ENCODE peak calls at places on chromosome 2, in eight cellular contexts. C, R, J, L, X, K, F and Q are unnamed samples.

GRCh38 chr2:25036221-25036559 is 5.7 kb upstream of the EFR3B start:
- DNase-seq in K (no peak), L (no peak), X (no peak), C (no peak), F (no peak), J (peak; percentile 24), R (no peak), Q (no peak)

GRCh38 chr2:28364611-28365010 is 28.0 kb upstream of the FOSL2 start:
- DNase-seq in X (no peak), J (no peak), K (no peak), L (no peak), F (no peak), C (no peak), R (no peak), Q (no peak)

GRCh38 chr2:142974288-142975024 is 97.0 kb downstream of the KYNU start:
- DNase-seq in J (no peak), C (peak; percentile 43), R (no peak), F (no peak), L (no peak), X (no peak), K (no peak), Q (no peak)

GRCh38 chr2:101150306-101151140 is 659 bp downstream of the TBC1D8 start:
- DNase-seq in F (peak; percentile 43), J (peak; percentile 66), K (no peak), C (peak; percentile 32), L (peak; percentile 54), X (peak; percentile 18), R (peak; percentile 72), Q (no peak)

GRCh38 chr2:129087133-129087813 is 768.6 kb upstream of the HS6ST1 start:
- DNase-seq in L (no peak), F (no peak), C (peak; percentile 17), R (no peak), X (no peak), K (no peak), J (no peak), Q (no peak)

GRCh38 chr2:121815216-121815615 is 59.8 kb downstream of the TSN start:
- DNase-seq in X (no peak), R (no peak), J (no peak), K (no peak), L (no peak), C (no peak), F (no peak), Q (no peak)

GRCh38 chr2:145751634-145752033 is 1231.7 kb upstream of the ZEB2 start:
- DNase-seq in F (no peak), J (no peak), L (peak; percentile 19), R (no peak), X (no peak), K (no peak), C (peak; percentile 80), Q (no peak)

GRCh38 chr2:239660390-239661228 is 259.8 kb upstream of the HDAC4 start:
- DNase-seq in L (no peak), R (peak; percentile 15), J (no peak), X (no peak), C (no peak), F (no peak), K (no peak), Q (no peak)

GRCh38 chr2:161123531-161124030 is 36.6 kb upstream of the TANK start:
- DNase-seq in R (no peak), C (no peak), L (no peak), X (no peak), J (no peak), F (peak; percentile 54), K (no peak), Q (no peak)

GRCh38 chr2:198441876-198442275 is 637.5 kb downstream of the PLCL1 start:
- DNase-seq in J (no peak), X (no peak), F (no peak), K (no peak), C (no peak), R (no peak), L (no peak), Q (no peak)

GRCh38 chr2:158539176-158539895 is 82.6 kb downstream of the PKP4 start:
- DNase-seq in R (no peak), C (peak; percentile 67), F (peak; percentile 60), X (no peak), K (no peak), L (no peak), J (no peak), Q (no peak)

GRCh38 chr2:10387033-10387432 is 61.1 kb downstream of the ODC1 start:
- DNase-seq in L (peak; percentile 80), K (peak; percentile 74), F (no peak), R (no peak), C (no peak), X (no peak), J (no peak), Q (no peak)

GRCh38 chr2:10389596-10389995 is 58.5 kb downstream of the ODC1 start:
- DNase-seq in C (peak; percentile 44), J (no peak), L (no peak), K (no peak), F (no peak), X (no peak), R (peak; percentile 74), Q (no peak)

GRCh38 chr2:10390369-10390801 is 57.7 kb downstream of the ODC1 start:
- DNase-seq in C (no peak), X (no peak), L (no peak), F (no peak), J (no peak), K (no peak), R (no peak), Q (no peak)

GRCh38 chr2:10392100-10392499 is 56.0 kb downstream of the ODC1 start:
- DNase-seq in F (no peak), L (no peak), K (no peak), R (no peak), X (no peak), C (no peak), J (no peak), Q (no peak)

GRCh38 chr2:10389191-10389590 is 58.9 kb downstream of the ODC1 start:
- DNase-seq in L (no peak), K (no peak), J (no peak), R (no peak), C (no peak), X (no peak), F (no peak), Q (no peak)
- H3K4me1 ChIP-seq in L (no peaks in the 10 kb centered on the region), K (peaks cover 70% of the 10 kb centered on the region), J (peaks cover 7% of the 10 kb centered on the region), R (peaks cover 63% of the 10 kb centered on the region), C (peaks cover 38% of the 10 kb centered on the region), X (peaks cover 6% of the 10 kb centered on the region), F (peaks cover 12% of the 10 kb centered on the region), Q (peaks cover 38% of the 10 kb centered on the region)

GRCh38 chr2:46379213-46380037 is 82.2 kb downstream of the EPAS1 start:
- DNase-seq in L (no peak), F (no peak), C (peak; percentile 35), X (no peak), K (no peak), R (no peak), J (no peak), Q (no peak)
- H3K27ac ChIP-seq in L (no peak overlapping the region), F (no peak overlapping the region), C (no peak overlapping the region), X (no peak overlapping the region), K (no peak overlapping the region), R (no peak overlapping the region), J (no peak overlapping the region), Q (no peak overlapping the region)

GRCh38 chr2:89823556-89823955 is 1132.1 kb downstream of the RPIA start:
- DNase-seq in J (no peak), L (no peak), K (no peak), X (no peak), F (no peak), C (no peak), R (no peak), Q (no peak)

GRCh38 chr2:89819809-89820208 is 1128.3 kb downstream of the RPIA start:
- DNase-seq in R (no peak), J (no peak), K (no peak), L (no peak), X (no peak), C (no peak), F (no peak), Q (no peak)

GRCh38 chr2:89821455-89821945 is 1130.0 kb downstream of the RPIA start:
- DNase-seq in C (no peak), K (no peak), R (no peak), J (no peak), L (no peak), F (no peak), X (no peak), Q (no peak)

GRCh38 chr2:89820248-89820647 is 1128.8 kb downstream of the RPIA start:
- DNase-seq in J (no peak), C (no peak), L (no peak), X (no peak), R (no peak), K (no peak), F (no peak), Q (no peak)

DNA sequence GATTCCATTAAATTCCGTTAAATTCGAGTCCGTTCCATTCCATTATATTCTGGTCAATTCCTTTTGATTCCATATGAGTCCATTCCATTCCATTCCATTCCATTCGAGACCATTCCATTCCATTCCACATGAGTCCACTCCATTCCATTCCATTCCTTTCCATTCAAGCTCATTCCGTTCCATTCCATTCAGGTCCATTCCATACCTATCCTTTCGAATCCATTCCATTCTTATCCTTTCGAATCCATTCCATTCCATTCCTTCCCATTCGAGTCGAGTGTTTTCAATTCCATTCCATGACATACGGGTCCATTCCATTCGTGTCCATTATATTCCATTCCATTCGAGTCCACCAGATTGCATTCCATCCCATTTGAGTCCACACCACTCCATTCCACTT is 1127.4 kb downstream of the RPIA start:
- DNase-seq in R (no peak), F (no peak), X (no peak), K (no peak), J (no peak), L (no peak), C (no peak), Q (no peak)
- H3K9me3 ChIP-seq in R (no peaks in the 10 kb centered on the region), F (peaks cover 32% of the 10 kb centered on the region), X (peaks cover 4% of the 10 kb centered on the region), K (peaks cover 4% of the 10 kb centered on the region), J (peaks cover 69% of the 10 kb centered on the region), L (no peaks in the 10 kb centered on the region), C (peaks cover 80% of the 10 kb centered on the region), Q (peaks cover 23% of the 10 kb centered on the region)

DNA sequence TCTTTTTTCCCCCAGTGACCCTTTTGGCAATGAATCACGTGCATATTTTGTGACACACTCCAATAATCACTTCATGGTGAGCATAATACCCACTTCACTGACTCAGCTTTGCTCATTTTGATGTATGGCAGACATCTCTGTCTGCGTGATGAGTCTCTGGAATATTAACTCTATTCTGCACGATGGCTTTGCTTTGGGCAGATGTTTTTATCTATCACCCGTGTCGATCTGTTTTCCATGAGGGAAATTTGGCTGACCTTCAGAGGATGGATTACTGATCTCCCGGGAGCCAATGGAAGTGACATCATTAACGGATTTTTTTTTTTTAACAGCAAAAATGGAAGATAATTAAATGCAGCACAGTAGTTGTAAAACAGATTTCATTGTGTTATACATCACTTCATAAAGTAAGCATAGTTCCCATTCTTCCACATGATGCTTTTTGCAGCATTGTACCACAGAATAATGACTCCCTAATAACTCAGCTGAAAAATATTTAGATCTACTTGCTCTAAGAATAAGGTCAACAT is 29.8 kb downstream of the CDC42EP3 start:
- DNase-seq in F (no peak), L (no peak), J (no peak), X (no peak), C (peak; percentile 37), K (no peak), R (no peak), Q (no peak)
- H3K4me1 ChIP-seq in F (no peaks in the 10 kb centered on the region), L (no peaks in the 10 kb centered on the region), J (no peaks in the 10 kb centered on the region), X (no peaks in the 10 kb centered on the region), C (peaks cover 7% of the 10 kb centered on the region), K (peaks cover 6% of the 10 kb centered on the region), R (no peaks in the 10 kb centered on the region), Q (peaks cover 51% of the 10 kb centered on the region)

GRCh38 chr2:88061295-88061694 is 5.7 kb upstream of the KRCC1 start:
- DNase-seq in J (no peak), X (no peak), C (no peak), R (no peak), F (no peak), K (no peak), L (no peak), Q (no peak)
- H3K27ac ChIP-seq in J (no peak overlapping the region), X (no peak overlapping the region), C (no peak overlapping the region), R (no peak overlapping the region), F (no peak overlapping the region), K (no peak overlapping the region), L (no peak overlapping the region), Q (no peak overlapping the region)

GRCh38 chr2:2161871-2162653 is 169.0 kb downstream of the MYT1L start:
- DNase-seq in R (no peak), F (no peak), X (no peak), J (no peak), K (no peak), L (no peak), C (no peak), Q (no peak)
- H3K9me3 ChIP-seq in R (no peaks in the 10 kb centered on the region), F (no peaks in the 10 kb centered on the region), X (no peaks in the 10 kb centered on the region), J (peaks cover 6% of the 10 kb centered on the region), K (peaks cover 6% of the 10 kb centered on the region), L (no peaks in the 10 kb centered on the region), C (peaks cover 16% of the 10 kb centered on the region), Q (no peaks in the 10 kb centered on the region)